ENCODE peak calls at places on chromosomes 11 and 22, in four cellular contexts. One of them, this sample, is unnamed.

GRCh38 chr22:40276877-40277823 is 69.2 kb upstream of the ADSL start:
- DNase-seq in GM12891: no peak
- DNase-seq in GM12878: no peak
- DNase-seq in K562: no peak
- DNase-seq in this sample: no peak

GRCh38 chr11:122804161-122804560 is 34.1 kb upstream of the CRTAM start:
- DNase-seq in GM12891: no peak
- DNase-seq in GM12878: no peak
- DNase-seq in K562: no peak
- DNase-seq in this sample: no peak

GRCh38 chr22:40196628-40197027 is 18.9 kb downstream of the TNRC6B start:
- DNase-seq in GM12891: no peak
- DNase-seq in GM12878: peak; percentile 48
- DNase-seq in K562: no peak
- DNase-seq in this sample: no peak

GRCh38 chr11:78343303-78343702 is 74.3 kb downstream of the GAB2 start:
- DNase-seq in GM12891: no peak
- DNase-seq in GM12878: no peak
- DNase-seq in K562: no peak
- DNase-seq in this sample: no peak

GRCh38 chr11:64591257-64592233 is 525 bp downstream of the SLC22A12 start:
- DNase-seq in GM12891: no peak
- DNase-seq in GM12878: no peak
- DNase-seq in K562: no peak
- DNase-seq in this sample: no peak

GRCh38 chr11:86713552-86713951 is 41.1 kb upstream of the ME3 start:
- DNase-seq in GM12891: no peak
- DNase-seq in GM12878: no peak
- DNase-seq in K562: no peak
- DNase-seq in this sample: no peak

GRCh38 chr11:79081441-79082124 is 359.2 kb downstream of the TENM4 start:
- DNase-seq in GM12891: no peak
- DNase-seq in GM12878: no peak
- DNase-seq in K562: no peak
- DNase-seq in this sample: no peak

GRCh38 chr22:27490080-27490479 is 311.5 kb downstream of the MN1 start:
- DNase-seq in GM12891: no peak
- DNase-seq in GM12878: no peak
- DNase-seq in K562: no peak
- DNase-seq in this sample: no peak

GRCh38 chr22:25153961-25154685 is 45.5 kb upstream of the CRYBB3 start:
- DNase-seq in GM12891: no peak
- DNase-seq in GM12878: no peak
- DNase-seq in K562: no peak
- DNase-seq in this sample: no peak

GRCh38 chr11:119181677-119182412 is 3.4 kb upstream of the NHERF4 start:
- DNase-seq in GM12891: no peak
- DNase-seq in GM12878: no peak
- DNase-seq in K562: peak; percentile 43
- DNase-seq in this sample: peak; percentile 70

GRCh38 chr22:45271667-45272188 is 13.0 kb upstream of the UPK3A start:
- DNase-seq in GM12891: no peak
- DNase-seq in GM12878: no peak
- DNase-seq in K562: no peak
- DNase-seq in this sample: no peak

GRCh38 chr11:122910775-122911174 is 28.2 kb downstream of the JHY start:
- DNase-seq in GM12891: no peak
- DNase-seq in GM12878: no peak
- DNase-seq in K562: no peak
- DNase-seq in this sample: peak; percentile 7

GRCh38 chr11:71078482-71078881 is 173.9 kb downstream of the SHANK2 start:
- DNase-seq in GM12891: no peak
- DNase-seq in GM12878: no peak
- DNase-seq in K562: no peak
- DNase-seq in this sample: no peak

GRCh38 chr11:132895340-132895739 is 637.0 kb downstream of the OPCML start:
- DNase-seq in GM12891: no peak
- DNase-seq in GM12878: no peak
- DNase-seq in K562: no peak
- DNase-seq in this sample: no peak

GRCh38 chr22:48756146-48757111 is 1071.2 kb downstream of the BRD1 start:
- DNase-seq in GM12891: no peak
- DNase-seq in GM12878: no peak
- DNase-seq in K562: no peak
- DNase-seq in this sample: no peak

GRCh38 chr22:46454910-46455269 is 82.5 kb downstream of the CELSR1 start:
- DNase-seq in GM12891: no peak
- DNase-seq in GM12878: no peak
- DNase-seq in K562: no peak
- DNase-seq in this sample: no peak

GRCh38 chr22:30038219-30038618 is 42.0 kb upstream of the HORMAD2 start:
- DNase-seq in GM12891: no peak
- DNase-seq in GM12878: no peak
- DNase-seq in K562: no peak
- DNase-seq in this sample: no peak

GRCh38 chr11:69636512-69636866 is 4.5 kb upstream of the CCND1 start:
- DNase-seq in GM12891: no peak
- DNase-seq in GM12878: no peak
- DNase-seq in K562: no peak
- DNase-seq in this sample: no peak

GRCh38 chr22:39690901-39691620 is 120.5 kb downstream of the CACNA1I start:
- DNase-seq in GM12891: no peak
- DNase-seq in GM12878: no peak
- DNase-seq in K562: peak; percentile 28
- DNase-seq in this sample: no peak

GRCh38 chr22:45139693-45140092 is 24.0 kb upstream of the NUP50 start:
- DNase-seq in GM12891: no peak
- DNase-seq in GM12878: no peak
- DNase-seq in K562: no peak
- DNase-seq in this sample: no peak

GRCh38 chr11:45104006-45104789 is 42.2 kb upstream of the PRDM11 start:
- DNase-seq in GM12891: no peak
- DNase-seq in GM12878: no peak
- DNase-seq in K562: no peak
- DNase-seq in this sample: no peak

GRCh38 chr11:65625628-65626342 is 10.2 kb downstream of the PCNX3 start:
- DNase-seq in GM12891: peak; percentile 79
- DNase-seq in GM12878: no peak
- DNase-seq in K562: peak; percentile 46
- DNase-seq in this sample: peak; percentile 60

GRCh38 chr22:44664149-44664548 is 37.9 kb upstream of the PRR5 start:
- DNase-seq in GM12891: no peak
- DNase-seq in GM12878: no peak
- DNase-seq in K562: no peak
- DNase-seq in this sample: peak; percentile 43

GRCh38 chr11:113647856-113648255 is 58.3 kb downstream of the TMPRSS5 start:
- DNase-seq in GM12891: no peak
- DNase-seq in GM12878: no peak
- DNase-seq in K562: no peak
- DNase-seq in this sample: no peak

GRCh38 chr22:50188356-50188755 is 2.6 kb downstream of the TRABD start:
- DNase-seq in GM12891: no peak
- DNase-seq in GM12878: no peak
- DNase-seq in K562: no peak
- DNase-seq in this sample: no peak

GRCh38 chr22:49215840-49216239 is 611.8 kb downstream of the BRD1 start:
- DNase-seq in GM12891: no peak
- DNase-seq in GM12878: no peak
- DNase-seq in K562: no peak
- DNase-seq in this sample: no peak

GRCh38 chr11:44949160-44950035 is 1.3 kb downstream of the TP53I11 start:
- DNase-seq in GM12891: no peak
- DNase-seq in GM12878: no peak
- DNase-seq in K562: peak; percentile 47
- DNase-seq in this sample: peak; percentile 14

GRCh38 chr22:48406161-48406560 is 1421.5 kb downstream of the BRD1 start:
- DNase-seq in GM12891: no peak
- DNase-seq in GM12878: no peak
- DNase-seq in K562: no peak
- DNase-seq in this sample: no peak

GRCh38 chr11:26599876-26600434 is 27.9 kb upstream of the MUC15 start:
- DNase-seq in GM12891: no peak
- DNase-seq in GM12878: no peak
- DNase-seq in K562: no peak
- DNase-seq in this sample: no peak

GRCh38 chr22:47267531-47268282 is 505.3 kb downstream of the TBC1D22A start:
- DNase-seq in GM12891: no peak
- DNase-seq in GM12878: no peak
- DNase-seq in K562: no peak
- DNase-seq in this sample: no peak

GRCh38 chr22:25729595-25729994 is 12.4 kb upstream of the MYO18B start:
- DNase-seq in GM12891: no peak
- DNase-seq in GM12878: no peak
- DNase-seq in K562: no peak
- DNase-seq in this sample: no peak

GRCh38 chr11:78539566-78539965 is 35.1 kb downstream of the NARS2 start:
- DNase-seq in GM12891: no peak
- DNase-seq in GM12878: no peak
- DNase-seq in K562: no peak
- DNase-seq in this sample: no peak

GRCh38 chr11:28627690-28628255 is 519.6 kb downstream of the METTL15 start:
- DNase-seq in GM12891: no peak
- DNase-seq in GM12878: no peak
- DNase-seq in K562: no peak
- DNase-seq in this sample: no peak

GRCh38 chr22:49760630-49761571 is 66.8 kb downstream of the BRD1 start:
- DNase-seq in GM12891: peak; percentile 5
- DNase-seq in GM12878: peak; percentile 64
- DNase-seq in K562: no peak
- DNase-seq in this sample: peak; percentile 27

GRCh38 chr22:17369553-17370035 is 334 bp downstream of the CECR2 start:
- DNase-seq in GM12891: no peak
- DNase-seq in GM12878: no peak
- DNase-seq in K562: peak; percentile 25
- DNase-seq in this sample: peak; percentile 16

DNA sequence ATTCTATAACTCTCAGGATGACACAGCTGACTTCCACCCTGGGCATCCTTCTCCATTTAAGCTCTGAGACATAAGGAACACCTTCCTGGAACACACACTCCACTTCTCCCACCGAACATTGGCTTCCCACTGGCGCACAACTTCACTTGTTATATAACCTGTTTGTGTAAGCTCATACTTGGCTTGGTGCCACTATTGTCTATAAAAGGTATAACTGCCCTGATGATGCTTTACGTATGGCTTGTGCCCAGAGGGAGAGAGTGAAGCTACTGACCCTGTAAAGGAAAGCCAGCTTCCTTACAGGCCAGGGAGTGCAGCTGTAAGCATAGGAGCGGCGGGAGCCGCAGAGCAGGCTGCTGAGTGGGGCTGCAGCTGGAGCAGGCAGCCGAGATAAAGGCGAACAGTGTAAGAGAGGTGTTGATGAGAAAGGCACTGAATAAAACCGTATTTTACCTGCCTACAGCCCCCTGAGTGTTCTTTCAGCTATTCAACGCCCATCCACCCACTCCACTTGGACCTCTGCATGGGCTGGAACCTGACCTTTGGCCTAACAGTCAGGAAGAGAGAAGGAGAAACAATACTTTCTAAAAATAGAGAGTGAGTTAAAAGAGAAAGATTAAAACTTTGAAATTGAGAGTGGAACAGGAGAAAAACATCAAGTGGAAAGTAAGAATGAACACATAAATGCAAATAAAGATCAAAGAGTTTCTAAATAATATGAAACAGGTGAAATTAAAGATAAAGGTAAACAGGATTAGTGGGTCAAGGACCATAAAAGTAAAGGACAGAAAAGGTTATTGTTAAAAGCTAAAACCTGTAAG is 252.1 kb upstream of the ARHGAP42 start:
- DNase-seq in GM12891: no peak
- DNase-seq in GM12878: no peak
- DNase-seq in K562: no peak
- DNase-seq in this sample: no peak
- TF ChIP-seq SPI1 in GM12891: no peak
- TF ChIP-seq SPI1 in GM12878: no peak
- TF ChIP-seq SPI1 in K562: no peak
- TF ChIP-seq SPI1 in this sample: no peak

DNA sequence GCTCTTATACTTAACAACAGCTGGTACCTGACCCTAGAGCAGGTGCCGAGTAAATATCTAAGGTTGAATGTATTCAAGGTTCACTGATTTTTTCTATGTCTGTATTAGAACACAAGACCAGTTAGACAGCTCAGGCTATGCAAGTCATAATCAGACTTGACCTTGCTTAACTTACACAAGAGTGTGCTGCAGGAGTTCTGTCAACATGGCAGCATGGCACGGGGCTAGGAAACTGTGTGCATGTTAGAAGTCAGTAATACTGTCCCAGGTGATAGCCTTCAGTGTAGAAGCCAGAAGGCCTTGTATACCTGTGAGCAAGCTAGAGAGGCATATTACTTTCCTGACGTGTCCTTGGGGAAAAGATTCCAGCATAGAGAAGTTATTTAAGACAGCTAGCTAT is 253.1 kb downstream of the FAT3 start:
- DNase-seq in GM12891: no peak
- DNase-seq in GM12878: no peak
- DNase-seq in K562: no peak
- DNase-seq in this sample: no peak
- TF ChIP-seq SPI1 in GM12891: no peak
- TF ChIP-seq SPI1 in GM12878: no peak
- TF ChIP-seq SPI1 in K562: no peak
- TF ChIP-seq SPI1 in this sample: no peak

GRCh38 chr11:88202498-88202897 is 27.3 kb upstream of the RAB38 start:
- DNase-seq in GM12891: no peak
- DNase-seq in GM12878: no peak
- DNase-seq in K562: no peak
- DNase-seq in this sample: no peak

GRCh38 chr11:88206746-88207145 is 31.5 kb upstream of the RAB38 start:
- DNase-seq in GM12891: no peak
- DNase-seq in GM12878: no peak
- DNase-seq in K562: no peak
- DNase-seq in this sample: no peak

GRCh38 chr11:88208742-88209141 is 33.5 kb upstream of the RAB38 start:
- DNase-seq in GM12891: no peak
- DNase-seq in GM12878: no peak
- DNase-seq in K562: no peak
- DNase-seq in this sample: no peak

GRCh38 chr11:88204353-88204752 is 29.1 kb upstream of the RAB38 start:
- DNase-seq in GM12891: no peak
- DNase-seq in GM12878: no peak
- DNase-seq in K562: no peak
- DNase-seq in this sample: no peak
- TF ChIP-seq SPI1 in GM12891: no peak
- TF ChIP-seq SPI1 in GM12878: no peak
- TF ChIP-seq SPI1 in K562: no peak
- TF ChIP-seq SPI1 in this sample: no peak

GRCh38 chr22:19873960-19874306 is 19.3 kb upstream of the GNB1L start:
- DNase-seq in GM12891: peak; percentile 5
- DNase-seq in GM12878: no peak
- DNase-seq in K562: no peak
- DNase-seq in this sample: no peak

GRCh38 chr22:19874307-19875060 is 19.8 kb upstream of the GNB1L start:
- DNase-seq in GM12891: peak; percentile 15
- DNase-seq in GM12878: no peak
- DNase-seq in K562: no peak
- DNase-seq in this sample: no peak

GRCh38 chr22:19876314-19876940 is 21.8 kb upstream of the GNB1L start:
- DNase-seq in GM12891: no peak
- DNase-seq in GM12878: no peak
- DNase-seq in K562: no peak
- DNase-seq in this sample: no peak

GRCh38 chr22:19875531-19876313 is 21.0 kb upstream of the GNB1L start:
- DNase-seq in GM12891: peak; percentile 21
- DNase-seq in GM12878: no peak
- DNase-seq in K562: no peak
- DNase-seq in this sample: no peak

GRCh38 chr22:19875061-19875530 is 20.4 kb upstream of the GNB1L start:
- DNase-seq in GM12891: peak; percentile 9
- DNase-seq in GM12878: no peak
- DNase-seq in K562: no peak
- DNase-seq in this sample: no peak
- TF ChIP-seq SPI1 in GM12891: no peak
- TF ChIP-seq SPI1 in GM12878: no peak
- TF ChIP-seq SPI1 in K562: no peak
- TF ChIP-seq SPI1 in this sample: no peak

This sample was measured in HL-60.